ENCODE peak calls at places on chromosomes 1 and 21, in five cellular contexts. One of them, this sample, is unnamed.

GRCh38 chr21:27713159-27714109 is 746.5 kb upstream of the ADAMTS5 start:
- DNase-seq in SK-N-SH: no peak
- DNase-seq in HepG2: no peak
- DNase-seq in HCT116: no peak
- DNase-seq in K562: no peak
- DNase-seq in this sample: no peak

GRCh38 chr21:41675574-41675973 is 91.3 kb downstream of the RIPK4 start:
- DNase-seq in K562: no peak
- DNase-seq in SK-N-SH: no peak
- DNase-seq in HCT116: no peak
- DNase-seq in HepG2: no peak
- DNase-seq in this sample: no peak

GRCh38 chr1:232599178-232600041 is 30.5 kb downstream of the SIPA1L2 start:
- DNase-seq in HepG2: no peak
- DNase-seq in HCT116: no peak
- DNase-seq in SK-N-SH: peak; percentile 25
- DNase-seq in K562: no peak
- DNase-seq in this sample: no peak

GRCh38 chr1:111833334-111833733 is 77.6 kb downstream of the DDX20 start:
- DNase-seq in K562: no peak
- DNase-seq in HCT116: no peak
- DNase-seq in HepG2: no peak
- DNase-seq in SK-N-SH: no peak
- DNase-seq in this sample: no peak

GRCh38 chr21:37368536-37369279 is 2.1 kb downstream of the DYRK1A start:
- DNase-seq in SK-N-SH: no peak
- DNase-seq in HepG2: no peak
- DNase-seq in HCT116: no peak
- DNase-seq in K562: no peak
- DNase-seq in this sample: no peak

GRCh38 chr1:22628698-22629444 is 7.6 kb upstream of the C1QA start:
- DNase-seq in K562: no peak
- DNase-seq in SK-N-SH: no peak
- DNase-seq in HepG2: no peak
- DNase-seq in HCT116: no peak
- DNase-seq in this sample: no peak

GRCh38 chr1:224622831-224623230 is 6.7 kb downstream of the CNIH3 start:
- DNase-seq in HepG2: no peak
- DNase-seq in HCT116: no peak
- DNase-seq in K562: no peak
- DNase-seq in SK-N-SH: no peak
- DNase-seq in this sample: no peak

GRCh38 chr1:245751111-245751510 is 596.3 kb downstream of the KIF26B start:
- DNase-seq in HCT116: no peak
- DNase-seq in SK-N-SH: no peak
- DNase-seq in K562: no peak
- DNase-seq in HepG2: no peak
- DNase-seq in this sample: no peak

GRCh38 chr1:98929456-98929855 is 75.2 kb downstream of the PLPPR5 start:
- DNase-seq in HepG2: no peak
- DNase-seq in K562: no peak
- DNase-seq in SK-N-SH: peak; percentile 23
- DNase-seq in HCT116: no peak
- DNase-seq in this sample: no peak

GRCh38 chr21:15682182-15682895 is 47.4 kb upstream of the USP25 start:
- DNase-seq in HCT116: no peak
- DNase-seq in HepG2: peak; percentile 49
- DNase-seq in SK-N-SH: no peak
- DNase-seq in K562: no peak
- DNase-seq in this sample: no peak
- H3K27ac ChIP-seq in HCT116: no peak overlapping the region
- H3K27ac ChIP-seq in HepG2: no peak overlapping the region
- H3K27ac ChIP-seq in SK-N-SH: no peak overlapping the region
- H3K27ac ChIP-seq in K562: no peak overlapping the region
- H3K27ac ChIP-seq in this sample: no peak overlapping the region

GRCh38 chr21:42992943-42993712 is 18.8 kb downstream of the PKNOX1 start:
- DNase-seq in HCT116: no peak
- DNase-seq in HepG2: no peak
- DNase-seq in SK-N-SH: no peak
- DNase-seq in K562: no peak
- DNase-seq in this sample: no peak

GRCh38 chr21:42988234-42988965 is 14.0 kb downstream of the PKNOX1 start:
- DNase-seq in K562: no peak
- DNase-seq in HepG2: no peak
- DNase-seq in HCT116: no peak
- DNase-seq in SK-N-SH: no peak
- DNase-seq in this sample: no peak

GRCh38 chr21:42997053-42997452 is 22.7 kb downstream of the PKNOX1 start:
- DNase-seq in HCT116: no peak
- DNase-seq in SK-N-SH: no peak
- DNase-seq in HepG2: no peak
- DNase-seq in K562: no peak
- DNase-seq in this sample: no peak

GRCh38 chr21:42990251-42990650 is 15.9 kb downstream of the PKNOX1 start:
- DNase-seq in HepG2: no peak
- DNase-seq in HCT116: no peak
- DNase-seq in K562: no peak
- DNase-seq in SK-N-SH: no peak
- DNase-seq in this sample: no peak

GRCh38 chr21:42991992-42992740 is 17.8 kb downstream of the PKNOX1 start:
- DNase-seq in SK-N-SH: no peak
- DNase-seq in K562: peak; percentile 60
- DNase-seq in HepG2: no peak
- DNase-seq in HCT116: no peak
- DNase-seq in this sample: no peak
- TF ChIP-seq REST in SK-N-SH: no peak
- TF ChIP-seq REST in K562: no peak
- TF ChIP-seq REST in HepG2: no peak
- TF ChIP-seq REST in HCT116: no peak
- TF ChIP-seq REST in this sample: no peak

GRCh38 chr1:11741919-11742598 is 6.1 kb downstream of the AGTRAP start:
- DNase-seq in K562: no peak
- DNase-seq in HepG2: no peak
- DNase-seq in HCT116: no peak
- DNase-seq in SK-N-SH: no peak
- DNase-seq in this sample: no peak
- TF ChIP-seq YY1 in K562: no peak
- TF ChIP-seq YY1 in HepG2: no peak
- TF ChIP-seq YY1 in HCT116: no peak
- TF ChIP-seq YY1 in SK-N-SH: no peak
- TF ChIP-seq YY1 in this sample: no peak

GRCh38 chr1:157494093-157494492 is 58.2 kb downstream of the FCRL5 start:
- DNase-seq in K562: no peak
- DNase-seq in SK-N-SH: no peak
- DNase-seq in HCT116: no peak
- DNase-seq in HepG2: no peak
- DNase-seq in this sample: no peak
- H3K27ac ChIP-seq in K562: no peak overlapping the region
- H3K27ac ChIP-seq in SK-N-SH: no peak overlapping the region
- H3K27ac ChIP-seq in HCT116: no peak overlapping the region
- H3K27ac ChIP-seq in HepG2: no peak overlapping the region
- H3K27ac ChIP-seq in this sample: no peak overlapping the region

GRCh38 chr1:32736812-32737791 is 34.5 kb upstream of the SYNC start:
- DNase-seq in HCT116: no peak
- DNase-seq in K562: no peak
- DNase-seq in SK-N-SH: no peak
- DNase-seq in HepG2: peak; percentile 85
- DNase-seq in this sample: no peak

GRCh38 chr1:32727876-32728275 is 25.3 kb upstream of the SYNC start:
- DNase-seq in SK-N-SH: no peak
- DNase-seq in HepG2: no peak
- DNase-seq in K562: no peak
- DNase-seq in HCT116: no peak
- DNase-seq in this sample: no peak

GRCh38 chr1:32729254-32730046 is 26.9 kb upstream of the SYNC start:
- DNase-seq in HepG2: no peak
- DNase-seq in SK-N-SH: no peak
- DNase-seq in HCT116: no peak
- DNase-seq in K562: peak; percentile 33
- DNase-seq in this sample: no peak

GRCh38 chr1:32728413-32729077 is 26.0 kb upstream of the SYNC start:
- DNase-seq in SK-N-SH: no peak
- DNase-seq in HepG2: no peak
- DNase-seq in HCT116: no peak
- DNase-seq in K562: no peak
- DNase-seq in this sample: no peak

GRCh38 chr1:32733573-32734321 is 31.2 kb upstream of the SYNC start:
- DNase-seq in HCT116: no peak
- DNase-seq in SK-N-SH: no peak
- DNase-seq in HepG2: peak; percentile 61
- DNase-seq in K562: peak; percentile 69
- DNase-seq in this sample: no peak
- TF ChIP-seq REST in HCT116: no peak
- TF ChIP-seq REST in SK-N-SH: no peak
- TF ChIP-seq REST in HepG2: no peak
- TF ChIP-seq REST in K562: no peak
- TF ChIP-seq REST in this sample: no peak

GRCh38 chr1:33295023-33295422 is 25.9 kb downstream of the A3GALT2 start:
- DNase-seq in SK-N-SH: no peak
- DNase-seq in HepG2: no peak
- DNase-seq in HCT116: no peak
- DNase-seq in K562: no peak
- DNase-seq in this sample: no peak
- TF ChIP-seq YY1 in SK-N-SH: no peak
- TF ChIP-seq YY1 in HepG2: no peak
- TF ChIP-seq YY1 in HCT116: no peak
- TF ChIP-seq YY1 in K562: no peak
- TF ChIP-seq YY1 in this sample: no peak

This sample was measured in GM12878.